ENCODE peak calls at places on chromosomes 2 and 18, in nine cellular contexts. P is renal cortical epithelial cell; S is AG10803; F is stimulated activated naive CD8-positive, alpha-beta T cell treated with anti-CD3 and anti-CD28 coated beads, Interleukin-15, Interleukin-2, amounts not matched to agents 100 U/mL and 50 U/mL, for 24 hours; M is SK-MEL-5; B is COR-L47; X is NCI-H446 treated with DMSO at 0.1 percent for 48 hours; G is aorta; O is CD4-positive, alpha-beta memory T cell. V is an unnamed sample.

GRCh38 chr2:150147889-150148683 is 339.4 kb downstream of the RND3 start:
- DNase-seq in P (peak), B (no peak), S (no peak), X (no peak), G (no peak), F (no peak), O (no peak), M (no peak), V (no peak)

GRCh38 chr2:241833938-241834852 is 24.5 kb downstream of the PDCD1 start:
- DNase-seq in F (no peak), X (no peak), M (no peak), S (no peak), O (no peak), G (no peak), P (no peak), B (no peak), V (no peak)

GRCh38 chr2:69549421-69549820 is 94.1 kb downstream of the AAK1 start:
- DNase-seq in G (no peak), S (peak), X (no peak), M (no peak), B (no peak), P (peak), O (no peak), F (no peak), V (no peak)

GRCh38 chr2:215685218-215685962 is 249.5 kb upstream of the FN1 start:
- DNase-seq in O (no peak), B (no peak), M (no peak), F (no peak), G (no peak), X (no peak), S (peak), P (no peak), V (no peak)

GRCh38 chr2:120108049-120108448 is 95.2 kb downstream of the EPB41L5 start:
- DNase-seq in F (no peak), X (peak), G (no peak), S (peak), P (peak), O (no peak), B (peak), M (no peak), V (no peak)

GRCh38 chr2:133566967-133567645 is 1.2 kb downstream of the NCKAP5 start:
- DNase-seq in G (no peak), B (no peak), F (no peak), S (peak), M (no peak), X (no peak), O (no peak), P (peak), V (no peak)

GRCh38 chr2:216842634-216843033 is 17.2 kb downstream of the TNP1 start:
- DNase-seq in G (no peak), O (no peak), B (no peak), S (no peak), P (no peak), X (no peak), F (no peak), M (no peak), V (no peak)

GRCh38 chr18:50816767-50817166 is 3.0 kb downstream of the MRO start:
- DNase-seq in S (no peak), G (no peak), P (peak), O (no peak), M (no peak), F (no peak), X (no peak), B (no peak), V (no peak)

GRCh38 chr2:24429711-24430110 is 61.3 kb upstream of the NCOA1 start:
- DNase-seq in X (no peak), O (no peak), F (no peak), P (no peak), S (peak), G (no peak), M (peak), B (no peak), V (no peak)

GRCh38 chr2:189129971-189130370 is 49.6 kb downstream of the COL5A2 start:
- DNase-seq in M (no peak), O (no peak), G (no peak), P (peak), F (no peak), X (no peak), B (no peak), S (peak), V (no peak)

GRCh38 chr2:66874411-66874810 is 439.5 kb downstream of the MEIS1 start:
- DNase-seq in P (peak), F (no peak), G (no peak), X (peak), S (peak), M (no peak), B (no peak), O (no peak), V (no peak)

GRCh38 chr2:23767871-23768611 is 158.9 kb downstream of the ATAD2B start:
- DNase-seq in B (no peak), O (no peak), P (no peak), M (peak), F (no peak), S (no peak), G (no peak), X (no peak), V (no peak)

GRCh38 chr18:44036500-44036899 is 644.2 kb upstream of the SETBP1 start:
- DNase-seq in M (no peak), O (no peak), F (no peak), P (no peak), G (no peak), S (no peak), B (peak), X (no peak), V (no peak)

GRCh38 chr2:38720613-38721241 is 30.4 kb downstream of the SRSF7 start:
- DNase-seq in S (peak), F (no peak), M (peak), X (peak), P (peak), B (no peak), G (peak), O (no peak), V (no peak)

GRCh38 chr2:211204456-211204855 is 648.1 kb downstream of the CPS1 start:
- DNase-seq in M (no peak), F (no peak), X (no peak), P (no peak), B (no peak), O (no peak), S (no peak), G (no peak), V (no peak)

GRCh38 chr18:48674198-48674721 is 135.4 kb downstream of the CTIF start:
- DNase-seq in M (no peak), B (no peak), X (no peak), F (no peak), G (no peak), P (no peak), S (peak), O (no peak), V (peak)

GRCh38 chr18:44586782-44587524 is 93.7 kb upstream of the SETBP1 start:
- DNase-seq in F (no peak), S (no peak), O (no peak), B (no peak), X (peak), M (no peak), P (no peak), G (no peak), V (no peak)

GRCh38 chr2:38215993-38216392 is 140.0 kb upstream of the CYP1B1 start:
- DNase-seq in O (no peak), X (no peak), F (no peak), S (peak), P (peak), M (peak), B (no peak), G (no peak), V (no peak)

GRCh38 chr2:102664439-102665042 is 45.2 kb downstream of the SLC9A2 start:
- DNase-seq in G (no peak), X (no peak), B (no peak), F (peak), S (peak), O (no peak), P (peak), M (no peak), V (no peak)

GRCh38 chr18:34760444-34760843 is 50.3 kb downstream of the DTNA start:
- DNase-seq in G (no peak), X (no peak), S (no peak), O (no peak), M (no peak), F (no peak), P (no peak), B (no peak), V (no peak)

GRCh38 chr2:207505180-207505579 is 24.6 kb upstream of the CREB1 start:
- DNase-seq in S (peak), X (no peak), B (no peak), M (no peak), O (no peak), P (peak), F (no peak), G (no peak), V (no peak)

GRCh38 chr2:101501443-101501842 is 26.5 kb upstream of the RFX8 start:
- DNase-seq in S (no peak), M (no peak), O (no peak), X (no peak), G (no peak), F (peak), P (peak), B (no peak), V (peak)

GRCh38 chr2:6352247-6352646 is 513.5 kb downstream of the CMPK2 start:
- DNase-seq in G (no peak), B (no peak), F (no peak), X (no peak), P (no peak), O (no peak), S (no peak), M (no peak), V (no peak)

GRCh38 chr2:159065313-159065712 is 96.9 kb downstream of the TANC1 start:
- DNase-seq in S (peak), P (peak), M (no peak), O (no peak), F (no peak), X (no peak), G (no peak), B (no peak), V (no peak)

GRCh38 chr2:37885329-37885993 is 39.6 kb upstream of the RMDN2 start:
- DNase-seq in F (no peak), O (no peak), G (no peak), S (no peak), X (no peak), B (no peak), M (no peak), P (no peak), V (no peak)

GRCh38 chr2:238326801-238327365 is 6.6 kb downstream of the TRAF3IP1 start:
- DNase-seq in G (no peak), B (no peak), M (no peak), O (no peak), F (no peak), X (no peak), P (no peak), S (peak), V (no peak)

GRCh38 chr2:229180658-229181057 is 90.4 kb downstream of the PID1 start:
- DNase-seq in M (no peak), S (no peak), B (no peak), X (no peak), O (no peak), G (no peak), F (no peak), P (no peak), V (no peak)

GRCh38 chr2:96213379-96213778 is 4.8 kb upstream of the STARD7 start:
- DNase-seq in M (no peak), B (no peak), F (no peak), P (no peak), S (no peak), O (no peak), X (no peak), G (no peak), V (no peak)

GRCh38 chr2:199370150-199370780 is 87.5 kb downstream of the SATB2 start:
- DNase-seq in P (no peak), M (no peak), G (no peak), B (no peak), F (no peak), S (peak), O (no peak), X (peak), V (no peak)

GRCh38 chr2:60392014-60392391 is 161.5 kb downstream of the BCL11A start:
- DNase-seq in O (no peak), M (no peak), B (no peak), X (no peak), G (no peak), F (no peak), P (no peak), S (no peak), V (no peak)

GRCh38 chr2:105840933-105841332 is 96.2 kb downstream of the NCK2 start:
- DNase-seq in F (no peak), S (no peak), M (no peak), G (no peak), O (no peak), X (no peak), P (no peak), B (no peak), V (no peak)

V was measured in Jurkat, Clone E6-1.